ENCODE peak calls at places on chromosomes 16 and 17, in ten cellular contexts. G is sigmoid colon; J is pancreas; P is endodermal cell; I is tibial nerve; L is left lung; N is choroid plexus epithelial cell; Y is breast epithelium; H is CD4-positive, alpha-beta T cell; A is endothelial cell of umbilical vein. U is an unnamed sample.

GRCh38 chr16:2692948-2693651 is 10.8 kb downstream of the KCTD5 start:
- DNase-seq in P (peak), I (no peak), L (no peak), N (peak), Y (no peak), A (no peak), H (no peak), G (no peak), J (peak), U (no peak)

GRCh38 chr16:74936902-74937560 is 47.9 kb downstream of the WDR59 start:
- DNase-seq in N (peak), A (no peak), J (no peak), I (no peak), Y (no peak), G (no peak), H (no peak), L (no peak), P (no peak), U (peak)

GRCh38 chr17:8001976-8002645 is at the start of gene GUCY2D:
- DNase-seq in I (no peak), H (no peak), J (no peak), G (no peak), A (no peak), Y (no peak), P (no peak), N (no peak), L (no peak), U (no peak)

GRCh38 chr16:66961065-66961744 is at the start of gene CES3:
- DNase-seq in G (no peak), L (no peak), A (peak), I (no peak), N (peak), Y (no peak), J (peak), H (peak), P (peak), U (peak)

GRCh38 chr17:17243163-17243562 is 6.2 kb upstream of the FLCN start:
- DNase-seq in G (no peak), L (no peak), A (no peak), Y (no peak), I (no peak), N (no peak), J (no peak), H (no peak), P (no peak), U (no peak)

GRCh38 chr16:9340402-9341095 is 249.1 kb downstream of the HAPSTR1 start:
- DNase-seq in Y (no peak), N (no peak), I (no peak), J (no peak), G (no peak), H (no peak), P (no peak), A (no peak), L (no peak), U (no peak)

GRCh38 chr17:79919164-79919585 is 79.9 kb upstream of the CBX4 start:
- DNase-seq in P (peak), J (peak), H (no peak), A (peak), I (peak), N (no peak), L (peak), G (peak), Y (peak), U (no peak)

GRCh38 chr16:88650749-88651275 is at the start of gene CYBA:
- DNase-seq in Y (peak), L (peak), J (peak), I (peak), H (peak), P (peak), N (peak), G (peak), A (peak), U (peak)

GRCh38 chr17:81398170-81398854 is 3.1 kb downstream of the BAHCC1 start:
- DNase-seq in Y (no peak), J (no peak), I (no peak), H (no peak), G (no peak), N (peak), A (peak), P (peak), L (no peak), U (no peak)

GRCh38 chr16:80693553-80693952 is 110.8 kb downstream of the CDYL2 start:
- DNase-seq in P (no peak), H (no peak), A (no peak), J (no peak), G (no peak), N (no peak), I (no peak), Y (no peak), L (no peak), U (peak)

GRCh38 chr16:86634290-86634689 is 55.9 kb downstream of the FOXL1 start:
- DNase-seq in I (no peak), L (no peak), H (no peak), P (no peak), Y (no peak), J (no peak), A (peak), N (peak), G (no peak), U (no peak)

GRCh38 chr16:49081556-49081955 is 200.1 kb downstream of the CBLN1 start:
- DNase-seq in Y (no peak), N (no peak), A (no peak), P (no peak), G (no peak), I (no peak), H (no peak), L (no peak), J (no peak), U (no peak)

GRCh38 chr16:3838600-3839401 is 41.7 kb downstream of the CREBBP start:
- DNase-seq in A (no peak), I (no peak), Y (no peak), L (no peak), H (no peak), N (peak), P (no peak), G (no peak), J (no peak), U (no peak)

GRCh38 chr17:57016764-57017116 is 38.8 kb downstream of the SCPEP1 start:
- DNase-seq in G (no peak), N (peak), L (no peak), H (no peak), J (no peak), I (no peak), A (no peak), P (peak), Y (peak), U (no peak)

GRCh38 chr17:81057777-81058176 is 22.8 kb downstream of the BAIAP2 start:
- DNase-seq in J (no peak), A (no peak), L (no peak), H (no peak), I (no peak), P (no peak), N (no peak), Y (no peak), G (no peak), U (no peak)

GRCh38 chr16:30875881-30876791 is 17.7 kb downstream of the BCL7C start:
- DNase-seq in A (no peak), J (no peak), P (no peak), G (no peak), N (peak), I (no peak), Y (no peak), H (no peak), L (no peak), U (peak)

DNA sequence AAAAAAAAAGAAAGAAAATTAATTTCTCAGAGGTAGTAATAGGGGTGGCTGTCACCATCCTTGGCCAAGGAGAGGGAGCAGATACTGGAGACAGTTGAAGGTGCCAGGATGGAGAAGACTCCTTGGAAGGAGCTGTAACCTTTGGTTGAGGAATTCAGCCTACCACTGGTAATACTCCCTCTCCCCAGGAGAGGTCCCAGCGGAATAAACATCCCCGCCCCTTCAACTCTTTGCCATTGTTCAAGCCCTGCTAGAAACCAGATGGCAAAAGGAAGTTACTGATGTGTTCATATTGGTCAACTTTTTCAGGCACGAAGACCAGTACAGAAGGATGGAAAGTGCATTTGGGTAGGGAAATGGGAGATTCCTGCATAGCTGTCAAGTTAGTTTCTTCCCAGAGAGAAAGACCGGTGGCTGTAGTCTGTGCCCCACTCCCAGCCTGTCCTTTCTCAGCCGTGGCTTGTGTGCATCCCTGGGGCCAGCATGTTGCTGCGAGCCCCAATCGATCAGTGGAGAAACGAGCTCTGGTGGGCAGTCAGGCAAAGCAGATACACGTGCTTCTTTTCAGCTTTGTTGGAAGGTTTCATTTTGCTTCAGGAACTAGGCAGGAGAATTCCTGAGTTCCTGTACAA is 612.1 kb downstream of the MAF start:
- DNase-seq in L (no peak), J (no peak), A (no peak), Y (no peak), I (no peak), P (peak), G (no peak), N (no peak), H (no peak), U (no peak)
- TF ChIP-seq CTCF in L (no peak), J (no peak), A (no peak), Y (no peak), I (no peak), P (peak), G (no peak), N (no peak), H (no peak), U (no peak)

DNA sequence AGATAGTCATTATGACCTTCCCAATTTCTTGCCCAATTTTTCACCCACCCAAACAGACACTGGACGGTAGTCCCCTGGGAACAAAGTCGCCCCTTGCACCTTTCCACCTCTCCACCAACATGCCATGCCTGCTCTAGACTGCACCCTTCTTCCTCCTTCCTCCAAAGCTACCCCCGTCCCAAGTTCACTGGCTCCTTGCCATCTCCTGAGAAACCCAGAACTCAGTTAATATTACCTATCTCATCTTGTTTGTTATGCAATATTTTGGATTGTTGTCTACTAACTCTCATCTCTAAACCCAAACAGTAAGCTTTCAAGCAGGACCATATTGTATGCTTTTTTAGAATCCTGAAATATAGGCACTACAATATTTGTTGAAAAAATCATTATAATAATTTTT is 63.3 kb downstream of the USP31 start:
- DNase-seq in N (no peak), I (no peak), H (no peak), J (no peak), L (no peak), Y (no peak), A (no peak), P (no peak), G (no peak), U (no peak)
- TF ChIP-seq CTCF in N (no peak), I (no peak), H (no peak), J (no peak), L (no peak), Y (no peak), A (no peak), P (no peak), G (no peak), U (no peak)

GRCh38 chr16:16159662-16160061 is 63.6 kb downstream of the ABCC6 start:
- DNase-seq in I (no peak), J (no peak), H (no peak), P (no peak), Y (no peak), N (no peak), A (no peak), L (no peak), G (no peak), U (no peak)

GRCh38 chr16:16157166-16157565 is 66.1 kb downstream of the ABCC6 start:
- DNase-seq in P (no peak), Y (no peak), A (no peak), G (no peak), L (no peak), N (no peak), J (no peak), I (no peak), H (no peak), U (no peak)

GRCh38 chr16:16158741-16159374 is 64.4 kb downstream of the ABCC6 start:
- DNase-seq in I (no peak), H (no peak), J (no peak), L (no peak), P (no peak), N (peak), A (no peak), Y (no peak), G (no peak), U (no peak)

GRCh38 chr16:16155234-16155633 is 68.1 kb downstream of the ABCC6 start:
- DNase-seq in N (no peak), I (no peak), L (no peak), G (no peak), A (no peak), Y (no peak), H (no peak), P (no peak), J (no peak), U (no peak)

DNA sequence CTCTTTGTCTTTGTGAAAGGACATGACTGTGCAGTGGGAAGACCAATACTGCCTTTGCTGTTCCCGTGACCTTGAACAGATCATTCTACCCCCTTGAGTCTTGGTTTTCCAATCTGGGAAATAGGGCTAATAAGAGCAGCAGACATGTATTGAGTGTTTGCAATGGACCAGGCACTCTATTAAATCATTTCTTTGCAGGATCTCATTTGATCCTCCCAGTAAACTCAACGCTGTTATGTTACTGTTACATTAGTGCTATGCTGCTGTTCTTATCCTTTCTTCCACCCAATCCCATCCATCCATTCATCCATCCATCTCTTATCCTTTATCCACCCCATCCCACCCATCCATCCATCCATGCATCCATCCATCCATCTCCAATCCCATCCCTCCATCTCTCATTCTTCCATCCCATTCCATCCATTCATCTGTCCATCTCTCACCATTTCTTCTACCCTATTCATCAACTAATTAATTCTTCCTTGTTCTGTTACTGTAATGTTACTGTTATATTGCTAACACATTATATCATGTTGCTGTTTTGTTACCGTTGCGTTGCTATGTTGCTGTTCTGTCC is 65.1 kb downstream of the ABCC6 start:
- DNase-seq in H (no peak), J (no peak), N (no peak), G (no peak), I (no peak), P (no peak), L (no peak), A (no peak), Y (no peak), U (no peak)
- TF ChIP-seq CTCF in H (no peak), J (no peak), N (no peak), G (no peak), I (no peak), P (no peak), L (no peak), A (no peak), Y (no peak), U (no peak)

GRCh38 chr16:24045641-24046040 is 209.9 kb downstream of the PRKCB start:
- DNase-seq in P (peak), A (no peak), G (no peak), J (no peak), I (no peak), N (peak), L (no peak), H (no peak), Y (no peak), U (no peak)
- TF ChIP-seq CTCF in P (peak), A (peak), G (no peak), J (no peak), I (no peak), N (peak), L (no peak), H (no peak), Y (no peak), U (no peak)

U was measured in activated CD8-positive, alpha-beta T cell treated with anti-CD3 and anti-CD28 coated beads for 36 hours.